ENCODE peak calls at places on chromosomes 11 and 22, in nine cellular contexts. B is lower lobe of right lung; S is cardiac muscle cell; R is CD8-positive, alpha-beta memory T cell; O is heart right ventricle; E is mesendoderm; M is neuronal stem cell; Q is tibial artery; K is body of pancreas. Z is an unnamed sample.
A peak's percentile ranks its signal among the peaks of the same experiment; 100 is the strongest.

GRCh38 chr11:115965754-115966504 is 461.7 kb upstream of the CADM1 start:
- DNase-seq in O (peak; percentile 37), K (no peak), R (no peak), B (peak; percentile 65), Q (no peak), S (peak; percentile 30), E (peak; percentile 44), M (no peak), Z (peak; percentile 59)

GRCh38 chr11:30125461-30125860 is 105.4 kb upstream of the FSHB start:
- DNase-seq in S (no peak), O (no peak), Q (no peak), R (no peak), E (no peak), B (no peak), M (no peak), K (no peak), Z (no peak)

GRCh38 chr11:118339281-118340045 is 3.0 kb downstream of the CD3D start:
- DNase-seq in Q (no peak), O (no peak), R (peak; percentile 53), M (no peak), S (no peak), B (no peak), K (no peak), E (no peak), Z (no peak)

GRCh38 chr11:88623536-88623935 is 286.0 kb upstream of the CTSC start:
- DNase-seq in R (no peak), S (no peak), E (peak; percentile 44), O (no peak), M (no peak), B (no peak), Q (no peak), K (no peak), Z (no peak)

GRCh38 chr11:862704-863388 is 20.2 kb downstream of the TSPAN4 start:
- DNase-seq in E (no peak), R (no peak), K (no peak), B (no peak), Q (no peak), M (no peak), O (no peak), S (no peak), Z (no peak)

GRCh38 chr22:44746836-44747519 is 5.4 kb upstream of the ARHGAP8 start:
- DNase-seq in Q (no peak), K (peak; percentile 50), R (no peak), E (peak; percentile 91), B (no peak), S (no peak), O (no peak), M (no peak), Z (peak; percentile 76)

GRCh38 chr11:77065878-77066228 is 918 bp upstream of the CAPN5 start:
- DNase-seq in M (peak; percentile 17), O (no peak), K (peak; percentile 44), S (no peak), B (peak; percentile 61), R (no peak), Q (no peak), E (peak; percentile 37), Z (no peak)

GRCh38 chr11:103850419-103851165 is 185.8 kb upstream of the DDI1 start:
- DNase-seq in R (no peak), K (no peak), E (peak; percentile 66), M (no peak), B (no peak), O (no peak), S (no peak), Q (no peak), Z (no peak)

GRCh38 chr11:70066136-70066520 is 12.0 kb upstream of the ANO1 start:
- DNase-seq in O (no peak), B (no peak), E (no peak), S (no peak), K (no peak), Q (no peak), M (no peak), R (no peak), Z (no peak)

GRCh38 chr11:3147257-3147619 is 17.9 kb downstream of the OSBPL5 start:
- DNase-seq in Q (peak; percentile 95), M (no peak), K (no peak), B (no peak), O (peak; percentile 76), S (no peak), R (no peak), E (no peak), Z (no peak)

GRCh38 chr22:24542641-24543040 is 12.3 kb downstream of the GUCD1 start:
- DNase-seq in B (peak; percentile 66), K (peak; percentile 81), O (peak; percentile 64), S (no peak), E (no peak), Q (no peak), R (no peak), M (no peak), Z (no peak)

GRCh38 chr11:3341298-3341697 is 37.6 kb downstream of the ZNF195 start:
- DNase-seq in Q (no peak), R (peak; percentile 43), M (peak; percentile 48), S (peak; percentile 72), E (peak; percentile 73), K (peak; percentile 66), B (peak; percentile 67), O (peak; percentile 39), Z (peak; percentile 94)

GRCh38 chr22:35444685-35445399 is 44.9 kb downstream of the MCM5 start:
- DNase-seq in Q (no peak), O (no peak), S (no peak), M (no peak), E (no peak), R (no peak), K (no peak), B (no peak), Z (no peak)

GRCh38 chr11:32098142-32098903 is 7.4 kb downstream of the RCN1 start:
- DNase-seq in S (no peak), E (no peak), Q (no peak), R (no peak), O (no peak), B (no peak), K (no peak), M (no peak), Z (no peak)

GRCh38 chr22:19693981-19694670 is 20.2 kb upstream of the SEPTIN5 start:
- DNase-seq in Q (peak; percentile 31), E (no peak), M (no peak), S (no peak), O (no peak), R (no peak), K (no peak), B (no peak), Z (peak; percentile 39)

GRCh38 chr22:36208934-36209333 is 7.3 kb upstream of the APOL4 start:
- DNase-seq in E (no peak), M (no peak), R (no peak), Q (no peak), K (no peak), S (no peak), O (no peak), B (no peak), Z (no peak)

DNA sequence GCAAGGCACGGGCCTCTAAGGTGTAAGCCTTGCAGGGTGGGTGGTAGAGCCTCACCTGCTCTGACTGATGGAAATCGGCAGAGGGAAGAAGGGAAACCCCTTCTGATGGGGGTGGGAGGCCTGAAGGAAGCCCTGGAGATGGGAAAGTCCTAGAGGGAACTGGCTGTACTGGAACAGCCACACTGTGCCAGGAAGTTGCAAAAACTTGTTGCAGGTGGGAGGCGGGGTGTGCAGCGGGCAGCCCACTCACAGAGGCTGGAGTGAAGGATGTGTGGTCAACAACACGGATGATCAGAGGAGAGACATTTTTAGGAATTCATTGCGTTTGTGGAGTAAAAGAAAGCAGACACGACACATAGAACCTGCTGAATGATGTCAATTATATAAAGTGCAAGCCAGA is 91.3 kb downstream of the ZC3H12C start:
- DNase-seq in O (no peak), K (no peak), M (no peak), Q (no peak), B (no peak), S (no peak), E (no peak), R (no peak), Z (no peak)
- H3K4me1 ChIP-seq in O (no peaks in the 10 kb centered on the region), K (peaks cover 22% of the 10 kb centered on the region), M (no peaks in the 10 kb centered on the region), Q (no peaks in the 10 kb centered on the region), B (no peaks in the 10 kb centered on the region), S (no peaks in the 10 kb centered on the region), E (no peaks in the 10 kb centered on the region), R (no peaks in the 10 kb centered on the region), Z (no peaks in the 10 kb centered on the region)

GRCh38 chr11:119420631-119421030 is 2.3 kb downstream of the THY1 start:
- DNase-seq in E (no peak), Q (no peak), K (no peak), B (no peak), R (no peak), M (no peak), O (no peak), S (no peak), Z (no peak)
- H3K4me3 ChIP-seq in E (no peak overlapping the region), Q (no peak overlapping the region), K (no peak overlapping the region), B (no peak overlapping the region), R (no peak overlapping the region), M (peak overlapping the region; percentile 26), O (no peak overlapping the region), S (no peak overlapping the region), Z (no peak overlapping the region)

DNA sequence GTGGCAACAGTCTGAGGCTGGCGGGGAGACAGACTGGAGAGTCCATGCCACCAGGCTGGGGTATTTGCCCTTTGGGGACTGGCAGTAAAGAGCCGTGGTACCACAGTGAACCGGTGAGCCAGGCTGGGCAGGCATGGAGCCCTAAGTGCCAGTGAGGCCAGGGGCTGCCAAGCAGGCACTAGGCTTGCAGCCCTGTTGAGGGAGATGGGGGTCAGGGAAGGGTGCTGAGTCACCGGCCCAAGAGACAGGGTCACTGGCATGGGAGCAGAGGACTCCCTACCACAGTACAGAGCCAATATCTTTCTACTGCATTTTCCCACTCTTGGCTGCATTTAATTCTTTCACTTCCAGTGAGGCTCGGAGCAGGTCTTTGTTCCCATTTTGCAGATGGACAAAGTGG is 30.7 kb upstream of the TEF start:
- DNase-seq in R (no peak), Q (no peak), E (no peak), S (no peak), O (no peak), B (no peak), M (no peak), K (no peak), Z (no peak)
- H3K36me3 ChIP-seq in R (peaks cover 50% of the 10 kb centered on the region), Q (peaks cover 100% of the 10 kb centered on the region), E (peaks cover 5% of the 10 kb centered on the region), S (peaks cover 33% of the 10 kb centered on the region), O (peaks cover 100% of the 10 kb centered on the region), B (peaks cover 100% of the 10 kb centered on the region), M (peaks cover 96% of the 10 kb centered on the region), K (peaks cover 13% of the 10 kb centered on the region), Z (peaks cover 54% of the 10 kb centered on the region)

GRCh38 chr22:31613904-31614296 is 48.1 kb downstream of the PISD start:
- DNase-seq in B (no peak), E (no peak), R (no peak), K (no peak), Q (no peak), O (no peak), M (no peak), S (no peak), Z (no peak)

GRCh38 chr22:31615940-31616314 is 46.1 kb downstream of the PISD start:
- DNase-seq in E (no peak), S (no peak), B (no peak), M (no peak), O (no peak), R (no peak), Q (no peak), K (no peak), Z (peak; percentile 41)

GRCh38 chr22:31614781-31615480 is 47.1 kb downstream of the PISD start:
- DNase-seq in M (no peak), R (no peak), S (no peak), E (no peak), O (no peak), Q (no peak), K (no peak), B (no peak), Z (peak; percentile 42)

GRCh38 chr22:31616315-31616980 is 45.6 kb downstream of the PISD start:
- DNase-seq in E (no peak), O (no peak), K (no peak), M (no peak), R (no peak), B (no peak), S (no peak), Q (no peak), Z (peak; percentile 46)

GRCh38 chr22:31615481-31615840 is 46.6 kb downstream of the PISD start:
- DNase-seq in E (no peak), O (no peak), K (no peak), S (no peak), M (no peak), B (no peak), R (no peak), Q (no peak), Z (peak; percentile 41)
- H3K4me1 ChIP-seq in E (no peaks in the 10 kb centered on the region), O (peaks cover 42% of the 10 kb centered on the region), K (no peaks in the 10 kb centered on the region), S (peaks cover 5% of the 10 kb centered on the region), M (no peaks in the 10 kb centered on the region), B (peaks cover 24% of the 10 kb centered on the region), R (no peaks in the 10 kb centered on the region), Q (no peaks in the 10 kb centered on the region), Z (no peaks in the 10 kb centered on the region)